ENCODE peak calls at places on chromosomes 11 and 22, in seven cellular contexts. One of them, this sample, is unnamed.
A peak's percentile ranks its signal among the peaks of the same experiment; 100 is the strongest.

GRCh38 chr11:30423886-30424285 is 101.0 kb downstream of the ARL14EP start:
- DNase-seq in GM23338: no peak
- DNase-seq in spleen: no peak
- DNase-seq in H1: no peak
- DNase-seq in transverse colon: no peak
- DNase-seq in SK-N-SH: no peak
- DNase-seq in sigmoid colon: no peak
- DNase-seq in this sample: no peak

GRCh38 chr11:71185411-71185810 is 67.0 kb downstream of the SHANK2 start:
- DNase-seq in GM23338: no peak
- DNase-seq in spleen: no peak
- DNase-seq in H1: no peak
- DNase-seq in transverse colon: no peak
- DNase-seq in SK-N-SH: no peak
- DNase-seq in sigmoid colon: peak; percentile 15
- DNase-seq in this sample: no peak

GRCh38 chr11:120001161-120002135 is 136.5 kb downstream of the TRIM29 start:
- DNase-seq in GM23338: no peak
- DNase-seq in spleen: no peak
- DNase-seq in H1: no peak
- DNase-seq in transverse colon: no peak
- DNase-seq in SK-N-SH: peak; percentile 67
- DNase-seq in sigmoid colon: no peak
- DNase-seq in this sample: no peak

GRCh38 chr11:20005747-20006146 is 154.5 kb downstream of the DBX1 start:
- DNase-seq in GM23338: no peak
- DNase-seq in spleen: no peak
- DNase-seq in H1: no peak
- DNase-seq in transverse colon: no peak
- DNase-seq in SK-N-SH: no peak
- DNase-seq in sigmoid colon: no peak
- DNase-seq in this sample: no peak

GRCh38 chr11:3225159-3225758 is 6.6 kb upstream of the MRGPRG start:
- DNase-seq in GM23338: no peak
- DNase-seq in spleen: peak; percentile 70
- DNase-seq in H1: no peak
- DNase-seq in transverse colon: no peak
- DNase-seq in SK-N-SH: peak; percentile 39
- DNase-seq in sigmoid colon: peak; percentile 58
- DNase-seq in this sample: no peak

GRCh38 chr22:40238425-40239344 is 61.0 kb downstream of the TNRC6B start:
- DNase-seq in GM23338: peak; percentile 53
- DNase-seq in spleen: no peak
- DNase-seq in H1: no peak
- DNase-seq in transverse colon: no peak
- DNase-seq in SK-N-SH: no peak
- DNase-seq in sigmoid colon: no peak
- DNase-seq in this sample: peak; percentile 33

GRCh38 chr11:1839924-1840779 is 1.4 kb downstream of the TNNI2 start:
- DNase-seq in GM23338: no peak
- DNase-seq in spleen: peak; percentile 96
- DNase-seq in H1: no peak
- DNase-seq in transverse colon: peak; percentile 74
- DNase-seq in SK-N-SH: no peak
- DNase-seq in sigmoid colon: no peak
- DNase-seq in this sample: peak; percentile 46

GRCh38 chr11:2755071-2755470 is 55.3 kb upstream of the KCNQ1OT1 start:
- DNase-seq in GM23338: no peak
- DNase-seq in spleen: peak; percentile 12
- DNase-seq in H1: no peak
- DNase-seq in transverse colon: no peak
- DNase-seq in SK-N-SH: no peak
- DNase-seq in sigmoid colon: no peak
- DNase-seq in this sample: no peak

GRCh38 chr11:72951193-72951592 is 137.0 kb downstream of the ATG16L2 start:
- DNase-seq in GM23338: no peak
- DNase-seq in spleen: no peak
- DNase-seq in H1: no peak
- DNase-seq in transverse colon: no peak
- DNase-seq in SK-N-SH: peak; percentile 65
- DNase-seq in sigmoid colon: no peak
- DNase-seq in this sample: no peak

GRCh38 chr11:111788051-111788450 is 21.9 kb upstream of the PPP2R1B start:
- DNase-seq in GM23338: no peak
- DNase-seq in spleen: no peak
- DNase-seq in H1: no peak
- DNase-seq in transverse colon: no peak
- DNase-seq in SK-N-SH: no peak
- DNase-seq in sigmoid colon: no peak
- DNase-seq in this sample: no peak

GRCh38 chr22:39360674-39361413 is 11.1 kb downstream of the SYNGR1 start:
- DNase-seq in GM23338: peak; percentile 67
- DNase-seq in spleen: no peak
- DNase-seq in H1: no peak
- DNase-seq in transverse colon: no peak
- DNase-seq in SK-N-SH: no peak
- DNase-seq in sigmoid colon: no peak
- DNase-seq in this sample: no peak

GRCh38 chr11:60848714-60849151 is 6.8 kb downstream of the CCDC86 start:
- DNase-seq in GM23338: no peak
- DNase-seq in spleen: no peak
- DNase-seq in H1: no peak
- DNase-seq in transverse colon: no peak
- DNase-seq in SK-N-SH: no peak
- DNase-seq in sigmoid colon: no peak
- DNase-seq in this sample: no peak

GRCh38 chr22:36021649-36022048 is 7.0 kb downstream of the RBFOX2 start:
- DNase-seq in GM23338: no peak
- DNase-seq in spleen: no peak
- DNase-seq in H1: no peak
- DNase-seq in transverse colon: no peak
- DNase-seq in SK-N-SH: no peak
- DNase-seq in sigmoid colon: no peak
- DNase-seq in this sample: no peak

GRCh38 chr11:36361472-36361871 is 65.4 kb downstream of the PRR5L start:
- DNase-seq in GM23338: no peak
- DNase-seq in spleen: no peak
- DNase-seq in H1: no peak
- DNase-seq in transverse colon: no peak
- DNase-seq in SK-N-SH: no peak
- DNase-seq in sigmoid colon: no peak
- DNase-seq in this sample: no peak

GRCh38 chr11:62667460-62667859 is 2.3 kb downstream of the CSKMT start:
- DNase-seq in GM23338: no peak
- DNase-seq in spleen: no peak
- DNase-seq in H1: no peak
- DNase-seq in transverse colon: no peak
- DNase-seq in SK-N-SH: no peak
- DNase-seq in sigmoid colon: no peak
- DNase-seq in this sample: no peak

GRCh38 chr11:62664405-62665074 is 470 bp downstream of the C11orf98 start:
- DNase-seq in GM23338: peak; percentile 88
- DNase-seq in spleen: no peak
- DNase-seq in H1: no peak
- DNase-seq in transverse colon: peak; percentile 74
- DNase-seq in SK-N-SH: peak; percentile 73
- DNase-seq in sigmoid colon: peak; percentile 79
- DNase-seq in this sample: peak; percentile 55

GRCh38 chr11:62666259-62666926 is 1.3 kb downstream of the CSKMT start:
- DNase-seq in GM23338: no peak
- DNase-seq in spleen: peak; percentile 82
- DNase-seq in H1: no peak
- DNase-seq in transverse colon: no peak
- DNase-seq in SK-N-SH: no peak
- DNase-seq in sigmoid colon: no peak
- DNase-seq in this sample: no peak

GRCh38 chr11:62665075-62665629 is at the start of the genes C11orf98 and CSKMT:
- DNase-seq in GM23338: peak; percentile 96
- DNase-seq in spleen: peak; percentile 98
- DNase-seq in H1: peak; percentile 99
- DNase-seq in transverse colon: peak; percentile 97
- DNase-seq in SK-N-SH: peak; percentile 97
- DNase-seq in sigmoid colon: peak; percentile 98
- DNase-seq in this sample: peak; percentile 95

GRCh38 chr11:62665630-62666258 is 632 bp downstream of the CSKMT start:
- DNase-seq in GM23338: peak; percentile 42
- DNase-seq in spleen: peak; percentile 90
- DNase-seq in H1: no peak
- DNase-seq in transverse colon: peak; percentile 54
- DNase-seq in SK-N-SH: peak; percentile 62
- DNase-seq in sigmoid colon: peak; percentile 81
- DNase-seq in this sample: peak; percentile 50
- TF ChIP-seq POLR2AphosphoS5 in GM23338: no peak
- TF ChIP-seq POLR2AphosphoS5 in spleen: no peak
- TF ChIP-seq POLR2AphosphoS5 in H1: peak; percentile 80
- TF ChIP-seq POLR2AphosphoS5 in transverse colon: no peak
- TF ChIP-seq POLR2AphosphoS5 in SK-N-SH: peak; percentile 34
- TF ChIP-seq POLR2AphosphoS5 in sigmoid colon: no peak
- TF ChIP-seq POLR2AphosphoS5 in this sample: no peak

GRCh38 chr11:9314291-9315077 is at the start of gene TMEM41B:
- DNase-seq in GM23338: peak; percentile 100
- DNase-seq in spleen: peak; percentile 100
- DNase-seq in H1: peak; percentile 100
- DNase-seq in transverse colon: peak; percentile 98
- DNase-seq in SK-N-SH: peak; percentile 99
- DNase-seq in sigmoid colon: peak; percentile 98
- DNase-seq in this sample: peak; percentile 98
- TF ChIP-seq CTCF in GM23338: peak; percentile 2
- TF ChIP-seq CTCF in spleen: no peak
- TF ChIP-seq CTCF in H1: no peak
- TF ChIP-seq CTCF in transverse colon: no peak
- TF ChIP-seq CTCF in SK-N-SH: peak; percentile 15
- TF ChIP-seq CTCF in sigmoid colon: no peak
- TF ChIP-seq CTCF in this sample: no peak

DNA sequence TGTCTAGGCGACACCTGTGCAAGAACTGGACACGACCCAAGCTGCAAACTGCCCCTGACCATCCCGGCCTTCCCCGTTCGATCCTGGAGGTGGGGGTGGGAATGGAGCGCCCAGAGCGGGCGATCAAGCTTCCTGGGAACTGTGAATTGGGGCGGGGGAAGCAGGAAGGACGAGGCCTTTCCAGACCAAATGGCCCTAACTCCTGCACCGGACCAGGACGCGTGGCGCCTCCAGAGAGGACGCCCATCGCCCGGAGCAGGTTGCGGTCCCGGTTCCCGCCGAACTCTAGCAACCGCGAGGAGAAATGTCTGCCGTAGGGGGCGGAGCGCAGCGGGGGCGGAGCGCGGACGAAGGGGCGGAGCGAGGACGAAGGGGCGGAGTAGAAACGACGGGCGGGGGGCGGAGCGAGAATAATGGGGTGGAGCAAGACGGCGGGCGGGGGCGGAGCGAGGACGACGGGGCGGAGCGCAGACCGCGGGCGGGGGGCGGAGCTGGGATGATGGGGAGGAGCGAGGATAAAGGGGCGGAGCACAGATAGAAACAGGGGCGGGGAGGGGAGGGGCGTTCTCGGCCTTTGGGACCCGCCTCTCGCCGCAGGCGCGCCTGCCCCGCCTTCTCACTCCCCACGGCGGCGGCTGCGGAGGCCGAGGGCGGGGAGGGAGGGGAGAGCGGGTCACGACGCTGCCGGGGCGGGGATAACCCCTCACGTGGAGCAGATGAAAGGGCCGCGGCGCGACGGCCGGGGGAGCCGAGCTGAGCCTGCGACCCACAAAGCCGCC is at the start of gene ZNRF3:
- DNase-seq in GM23338: peak; percentile 94
- DNase-seq in spleen: peak; percentile 97
- DNase-seq in H1: peak; percentile 99
- DNase-seq in transverse colon: peak; percentile 95
- DNase-seq in SK-N-SH: peak; percentile 97
- DNase-seq in sigmoid colon: peak; percentile 97
- DNase-seq in this sample: peak; percentile 95
- TF ChIP-seq POLR2AphosphoS5 in GM23338: peak; percentile 91
- TF ChIP-seq POLR2AphosphoS5 in spleen: peak; percentile 79
- TF ChIP-seq POLR2AphosphoS5 in H1: peak; percentile 89
- TF ChIP-seq POLR2AphosphoS5 in transverse colon: peak; percentile 70
- TF ChIP-seq POLR2AphosphoS5 in SK-N-SH: peak; percentile 83
- TF ChIP-seq POLR2AphosphoS5 in sigmoid colon: peak; percentile 54
- TF ChIP-seq POLR2AphosphoS5 in this sample: peak; percentile 41

DNA sequence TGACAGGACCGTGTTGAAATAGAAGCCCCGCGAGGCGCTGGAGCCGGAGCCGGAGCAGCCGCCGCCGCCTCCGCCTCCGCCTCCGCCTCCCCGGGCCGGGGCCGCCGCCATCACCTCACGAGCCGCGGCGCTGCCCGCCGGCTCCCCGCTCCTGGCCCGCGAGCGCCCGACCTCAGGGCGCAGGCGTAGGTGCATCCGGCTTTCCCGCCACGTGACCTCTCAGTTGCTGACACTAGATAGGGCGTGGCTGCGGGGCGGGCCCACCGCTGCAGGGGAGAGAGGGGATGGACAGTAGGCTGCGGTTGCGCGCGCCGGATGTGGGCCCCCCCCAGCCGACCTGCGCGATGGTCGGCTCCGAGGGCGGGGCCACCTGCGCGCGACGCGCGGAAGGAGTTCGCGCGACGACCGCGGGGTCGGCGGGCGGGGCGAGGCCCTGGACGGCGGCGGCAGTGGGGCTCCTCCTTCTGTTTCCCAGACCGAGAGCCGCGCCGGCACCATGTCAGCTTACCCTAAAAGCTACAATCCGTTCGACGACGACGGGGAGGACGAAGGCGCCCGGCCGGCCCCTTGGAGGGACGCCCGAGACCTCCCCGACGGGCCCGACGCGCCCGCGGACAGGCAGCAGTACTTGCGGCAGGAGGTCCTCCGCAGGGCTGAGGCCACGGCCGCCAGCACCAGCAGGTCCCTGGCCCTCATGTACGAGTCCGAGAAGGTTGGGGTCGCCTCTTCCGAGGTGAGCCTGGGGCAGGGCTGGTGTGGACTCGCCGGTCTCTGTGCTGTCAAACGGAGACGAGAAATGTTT is at the start of the genes PI4KA and SNAP29:
- DNase-seq in GM23338: peak; percentile 98
- DNase-seq in spleen: peak; percentile 100
- DNase-seq in H1: peak; percentile 97
- DNase-seq in transverse colon: peak; percentile 99
- DNase-seq in SK-N-SH: peak; percentile 100
- DNase-seq in sigmoid colon: peak; percentile 100
- DNase-seq in this sample: peak; percentile 99
- TF ChIP-seq CTCF in GM23338: no peak
- TF ChIP-seq CTCF in spleen: no peak
- TF ChIP-seq CTCF in H1: no peak
- TF ChIP-seq CTCF in transverse colon: no peak
- TF ChIP-seq CTCF in SK-N-SH: no peak
- TF ChIP-seq CTCF in sigmoid colon: no peak
- TF ChIP-seq CTCF in this sample: no peak

This sample was measured in stomach.